ENCODE peak calls at places on chromosomes 4 and X, in ten cellular contexts. X is ascending aorta; U is naive B cell; C is A549; K is Caki2; V is body of pancreas; M is stimulated activated CD8-positive, alpha-beta memory T cell treated with anti-CD3 and anti-CD28 coated beads, Interleukin-4, amount 100 ng/mL, for 24 hours; G is activated naive CD4-positive, alpha-beta T cell treated with Interleukin-2 at 50 U/mL for 16 hours; E is choroid plexus epithelial cell; L is ureter. I is an unnamed sample.

GRCh38 chr4:76199664-76200211 is 13.9 kb downstream of the SCARB2 start:
- DNase-seq in X (no peak), U (peak), C (no peak), K (no peak), V (peak), M (no peak), G (peak), E (no peak), L (no peak), I (no peak)

GRCh38 chr4:11428161-11428700 is 463 bp downstream of the HS3ST1 start:
- DNase-seq in X (no peak), U (no peak), C (no peak), K (no peak), V (no peak), M (no peak), G (no peak), E (no peak), L (no peak), I (no peak)

GRCh38 chr4:122854860-122855259 is 28.2 kb downstream of the FGF2 start:
- DNase-seq in X (no peak), U (no peak), C (no peak), K (no peak), V (no peak), M (no peak), G (no peak), E (no peak), L (no peak), I (peak)

GRCh38 chrX:101078716-101079115 is at the start of gene TMEM35A:
- DNase-seq in X (no peak), U (no peak), C (no peak), K (no peak), V (no peak), M (no peak), G (no peak), E (peak), L (no peak), I (peak)

GRCh38 chrX:5586726-5587125 is 641.9 kb downstream of the NLGN4X start:
- DNase-seq in X (no peak), U (no peak), C (no peak), K (no peak), V (no peak), M (no peak), G (no peak), E (no peak), L (no peak), I (no peak)

GRCh38 chr4:112492321-112492720 is 23.7 kb downstream of the NEUROG2 start:
- DNase-seq in X (no peak), U (no peak), C (no peak), K (no peak), V (no peak), M (no peak), G (no peak), E (no peak), L (no peak), I (no peak)

GRCh38 chr4:150814873-150815272 is 200.2 kb downstream of the LRBA start:
- DNase-seq in X (no peak), U (no peak), C (no peak), K (no peak), V (no peak), M (no peak), G (no peak), E (peak), L (no peak), I (no peak)

GRCh38 chr4:1247811-1248261 is 1.1 kb downstream of the CTBP1 start:
- DNase-seq in X (no peak), U (no peak), C (no peak), K (no peak), V (no peak), M (peak), G (no peak), E (peak), L (peak), I (no peak)

GRCh38 chrX:150060406-150060805 is 122.1 kb upstream of the EOLA2 start:
- DNase-seq in X (no peak), U (no peak), C (no peak), K (no peak), V (no peak), M (no peak), G (no peak), E (peak), L (no peak), I (no peak)

GRCh38 chr4:64940698-64941097 is 531.4 kb upstream of the TECRL start:
- DNase-seq in X (no peak), U (no peak), C (no peak), K (peak), V (no peak), M (no peak), G (no peak), E (peak), L (no peak), I (no peak)

GRCh38 chr4:82865592-82865991 is 25.4 kb downstream of the SEC31A start:
- DNase-seq in X (no peak), U (no peak), C (peak), K (no peak), V (no peak), M (no peak), G (no peak), E (peak), L (no peak), I (peak)

GRCh38 chr4:154551872-154552686 is 1.9 kb upstream of the PLRG1 start:
- DNase-seq in X (peak), U (peak), C (peak), K (peak), V (peak), M (peak), G (peak), E (peak), L (peak), I (peak)

GRCh38 chr4:78483811-78484210 is 67.8 kb upstream of the ANXA3 start:
- DNase-seq in X (no peak), U (no peak), C (no peak), K (no peak), V (no peak), M (no peak), G (no peak), E (no peak), L (no peak), I (no peak)

GRCh38 chrX:17682259-17682658 is 55.0 kb upstream of the SCML1 start:
- DNase-seq in X (no peak), U (no peak), C (peak), K (no peak), V (no peak), M (no peak), G (peak), E (no peak), L (no peak), I (no peak)

GRCh38 chr4:1726146-1726934 is 5.0 kb downstream of the TACC3 start:
- DNase-seq in X (peak), U (peak), C (peak), K (peak), V (peak), M (peak), G (peak), E (peak), L (peak), I (peak)

GRCh38 chr4:54683616-54684346 is 26.0 kb downstream of the KIT start:
- DNase-seq in X (no peak), U (peak), C (peak), K (no peak), V (no peak), M (peak), G (peak), E (peak), L (no peak), I (no peak)

GRCh38 chr4:1187182-1187581 is 14.8 kb upstream of the SPON2 start:
- DNase-seq in X (no peak), U (peak), C (no peak), K (no peak), V (peak), M (no peak), G (peak), E (no peak), L (no peak), I (no peak)

GRCh38 chrX:19017271-19017670 is 33.4 kb upstream of the PHKA2 start:
- DNase-seq in X (no peak), U (no peak), C (peak), K (no peak), V (no peak), M (no peak), G (no peak), E (peak), L (no peak), I (peak)

GRCh38 chr4:124144302-124144701 is 568.2 kb downstream of the ANKRD50 start:
- DNase-seq in X (no peak), U (no peak), C (no peak), K (peak), V (no peak), M (no peak), G (no peak), E (no peak), L (no peak), I (no peak)

GRCh38 chr4:82044141-82044993 is 329.4 kb downstream of the HNRNPD start:
- DNase-seq in X (no peak), U (peak), C (peak), K (peak), V (peak), M (no peak), G (no peak), E (peak), L (peak), I (peak)

GRCh38 chrX:69372435-69372834 is 131.7 kb upstream of the NALF2 start:
- DNase-seq in X (no peak), U (no peak), C (no peak), K (no peak), V (no peak), M (no peak), G (no peak), E (no peak), L (no peak), I (no peak)

GRCh38 chrX:76220856-76221255 is 48.0 kb downstream of the PBDC1 start:
- DNase-seq in X (no peak), U (no peak), C (no peak), K (no peak), V (no peak), M (no peak), G (no peak), E (no peak), L (no peak), I (no peak)

GRCh38 chr4:99033956-99034355 is 38.4 kb downstream of the METAP1 start:
- DNase-seq in X (no peak), U (no peak), C (no peak), K (no peak), V (no peak), M (no peak), G (no peak), E (peak), L (no peak), I (no peak)

GRCh38 chrX:21657318-21658151 is 595 bp downstream of the KLHL34 start:
- DNase-seq in X (no peak), U (no peak), C (no peak), K (no peak), V (no peak), M (no peak), G (no peak), E (no peak), L (no peak), I (no peak)

GRCh38 chrX:107935664-107936433 is 46.3 kb downstream of the TEX13B start:
- DNase-seq in X (no peak), U (no peak), C (peak), K (peak), V (no peak), M (no peak), G (no peak), E (peak), L (no peak), I (no peak)

GRCh38 chrX:10634681-10635161 is 14.3 kb upstream of the MID1 start:
- DNase-seq in X (no peak), U (no peak), C (peak), K (peak), V (no peak), M (no peak), G (no peak), E (peak), L (no peak), I (peak)

GRCh38 chr4:92516450-92516849 is 212.7 kb downstream of the GRID2 start:
- DNase-seq in X (no peak), U (no peak), C (no peak), K (no peak), V (no peak), M (no peak), G (no peak), E (no peak), L (no peak), I (no peak)

GRCh38 chr4:163764569-163764968 is 270.1 kb downstream of the TMA16 start:
- DNase-seq in X (no peak), U (no peak), C (no peak), K (peak), V (no peak), M (no peak), G (no peak), E (no peak), L (no peak), I (no peak)

GRCh38 chr4:188031751-188032150 is 36.2 kb downstream of the ZFP42 start:
- DNase-seq in X (no peak), U (no peak), C (no peak), K (no peak), V (no peak), M (no peak), G (no peak), E (no peak), L (no peak), I (no peak)

GRCh38 chrX:42398967-42399631 is 378.9 kb downstream of the PPP1R2C start:
- DNase-seq in X (no peak), U (no peak), C (no peak), K (no peak), V (no peak), M (no peak), G (no peak), E (peak), L (no peak), I (no peak)

GRCh38 chrX:31266172-31267076 is 194.6 kb upstream of the FTHL17 start:
- DNase-seq in X (no peak), U (peak), C (no peak), K (peak), V (peak), M (no peak), G (peak), E (peak), L (peak), I (no peak)

GRCh38 chr4:100422911-100423310 is 94.9 kb downstream of the EMCN start:
- DNase-seq in X (no peak), U (no peak), C (peak), K (peak), V (no peak), M (no peak), G (no peak), E (no peak), L (no peak), I (no peak)

GRCh38 chr4:145823743-145824142 is 114.9 kb downstream of the ZNF827 start:
- DNase-seq in X (no peak), U (no peak), C (no peak), K (no peak), V (no peak), M (no peak), G (no peak), E (no peak), L (no peak), I (no peak)

GRCh38 chr4:155419266-155419665 is 42.5 kb upstream of the MAP9 start:
- DNase-seq in X (no peak), U (no peak), C (no peak), K (no peak), V (no peak), M (no peak), G (no peak), E (peak), L (no peak), I (peak)

GRCh38 chrX:26788402-26788998 is 572.5 kb downstream of the MAGEB5 start:
- DNase-seq in X (no peak), U (no peak), C (no peak), K (peak), V (no peak), M (no peak), G (no peak), E (peak), L (no peak), I (no peak)

GRCh38 chr4:154312246-154312645 is 179.4 kb downstream of the DCHS2 start:
- DNase-seq in X (no peak), U (no peak), C (no peak), K (no peak), V (no peak), M (no peak), G (no peak), E (no peak), L (no peak), I (peak)

I was measured in fibroblast of gingiva.